ENCODE peak calls at places on chromosomes 13 and 19, in seven cellular contexts. One of them, this sample, is unnamed.

GRCh38 chr19:40642062-40642706 is 41.0 kb downstream of the LTBP4 start:
- DNase-seq in NCI-H345: no peak
- DNase-seq in WERI-Rb-1: no peak
- DNase-seq in AG04449: no peak
- DNase-seq in EL: no peak
- DNase-seq in AG08395: no peak
- DNase-seq in iris pigment epithelial cell: no peak
- DNase-seq in this sample: no peak

GRCh38 chr19:45402469-45403070 is 2.3 kb downstream of the PPP1R13L start:
- DNase-seq in NCI-H345: no peak
- DNase-seq in WERI-Rb-1: no peak
- DNase-seq in AG04449: no peak
- DNase-seq in EL: peak
- DNase-seq in AG08395: peak
- DNase-seq in iris pigment epithelial cell: no peak
- DNase-seq in this sample: peak

GRCh38 chr19:1400281-1401137 is 833 bp downstream of the GAMT start:
- DNase-seq in NCI-H345: peak
- DNase-seq in WERI-Rb-1: peak
- DNase-seq in AG04449: no peak
- DNase-seq in EL: peak
- DNase-seq in AG08395: peak
- DNase-seq in iris pigment epithelial cell: no peak
- DNase-seq in this sample: no peak

GRCh38 chr19:38649305-38650179 is 2.1 kb downstream of the ACTN4 start:
- DNase-seq in NCI-H345: peak
- DNase-seq in WERI-Rb-1: peak
- DNase-seq in AG04449: no peak
- DNase-seq in EL: peak
- DNase-seq in AG08395: no peak
- DNase-seq in iris pigment epithelial cell: no peak
- DNase-seq in this sample: peak

GRCh38 chr13:41465215-41465907 is 8.0 kb downstream of the RGCC start:
- DNase-seq in NCI-H345: no peak
- DNase-seq in WERI-Rb-1: no peak
- DNase-seq in AG04449: peak
- DNase-seq in EL: peak
- DNase-seq in AG08395: peak
- DNase-seq in iris pigment epithelial cell: peak
- DNase-seq in this sample: peak

GRCh38 chr13:55497486-55497885 is 1643.2 kb upstream of the PRR20A start:
- DNase-seq in NCI-H345: no peak
- DNase-seq in WERI-Rb-1: no peak
- DNase-seq in AG04449: no peak
- DNase-seq in EL: no peak
- DNase-seq in AG08395: no peak
- DNase-seq in iris pigment epithelial cell: no peak
- DNase-seq in this sample: no peak

GRCh38 chr19:50427997-50428425 is 4.7 kb upstream of the MYBPC2 start:
- DNase-seq in NCI-H345: no peak
- DNase-seq in WERI-Rb-1: no peak
- DNase-seq in AG04449: peak
- DNase-seq in EL: peak
- DNase-seq in AG08395: peak
- DNase-seq in iris pigment epithelial cell: peak
- DNase-seq in this sample: peak

GRCh38 chr19:13025819-13026477 is 30.7 kb downstream of the NFIX start:
- DNase-seq in NCI-H345: no peak
- DNase-seq in WERI-Rb-1: no peak
- DNase-seq in AG04449: no peak
- DNase-seq in EL: no peak
- DNase-seq in AG08395: no peak
- DNase-seq in iris pigment epithelial cell: no peak
- DNase-seq in this sample: no peak